ENCODE peak calls at places on chromosomes 11 and 22, in seven cellular contexts. E is lower leg skin, B is fibroblast of lung, N is HFF-Myc, T is PC-9, L is coronary artery, I is GM12865. A is an unnamed sample.

GRCh38 chr11:47552086-47552580 is 799 bp downstream of the CELF1 start:
- DNase-seq in T (peak; percentile 65), E (no peak), N (no peak), B (peak; percentile 58), L (no peak), I (peak; percentile 32), A (peak; percentile 79)

GRCh38 chr22:44721206-44721605 is 19.2 kb downstream of the PRR5 start:
- DNase-seq in I (no peak), B (no peak), L (no peak), T (no peak), N (no peak), E (no peak), A (peak; percentile 63)

GRCh38 chr22:41403532-41404318 is 22.0 kb downstream of the TEF start:
- DNase-seq in B (peak; percentile 87), N (peak; percentile 73), E (peak; percentile 83), L (peak; percentile 98), I (peak; percentile 92), T (peak; percentile 82), A (peak; percentile 94)

GRCh38 chr22:29967461-29967860 is 84.5 kb downstream of the MTMR3 start:
- DNase-seq in I (no peak), L (no peak), E (no peak), B (no peak), N (no peak), T (no peak), A (no peak)

GRCh38 chr11:76962583-76963416 is 71.4 kb upstream of the B3GNT6 start:
- DNase-seq in L (no peak), T (no peak), I (peak; percentile 59), N (no peak), B (no peak), E (no peak), A (no peak)

GRCh38 chr11:44950036-44950624 is 553 bp downstream of the TP53I11 start:
- DNase-seq in B (no peak), N (no peak), E (no peak), L (no peak), T (no peak), I (no peak), A (no peak)

GRCh38 chr22:42414565-42415298 is 17.5 kb downstream of the NFAM1 start:
- DNase-seq in I (no peak), B (no peak), L (no peak), T (no peak), N (no peak), E (no peak), A (no peak)

GRCh38 chr11:206516-207212 is 535 bp downstream of the BET1L start:
- DNase-seq in N (no peak), I (peak; percentile 43), E (peak; percentile 19), L (peak; percentile 83), T (no peak), B (no peak), A (peak; percentile 63)

GRCh38 chr11:76629853-76630599 is 40.5 kb downstream of the LRRC32 start:
- DNase-seq in N (peak; percentile 31), B (peak; percentile 58), L (no peak), E (peak; percentile 76), T (no peak), I (no peak), A (peak; percentile 66)

GRCh38 chr11:61618991-61619390 is 38.1 kb upstream of the SYT7 start:
- DNase-seq in E (no peak), T (no peak), I (no peak), B (no peak), N (no peak), L (no peak), A (no peak)

GRCh38 chr11:61617515-61617914 is 36.6 kb upstream of the SYT7 start:
- DNase-seq in N (no peak), B (no peak), I (no peak), T (no peak), L (no peak), E (no peak), A (no peak)

GRCh38 chr11:61613711-61614254 is 32.9 kb upstream of the SYT7 start:
- DNase-seq in L (no peak), T (no peak), I (no peak), E (no peak), B (no peak), N (no peak), A (no peak)

GRCh38 chr11:61619827-61620226 is 39.0 kb upstream of the SYT7 start:
- DNase-seq in I (no peak), E (no peak), B (no peak), L (no peak), N (no peak), T (no peak), A (no peak)

GRCh38 chr11:61616443-61616842 is 35.6 kb upstream of the SYT7 start:
- DNase-seq in L (no peak), B (peak; percentile 87), N (no peak), E (no peak), T (no peak), I (no peak), A (no peak)
- H3K4me3 ChIP-seq in L (no peak overlapping the region), B (peak overlapping the region; percentile 48), N (no peak overlapping the region), E (no peak overlapping the region), T (no peak overlapping the region), I (no peak overlapping the region), A (no peak overlapping the region)

GRCh38 chr11:22753401-22753800 is 76.2 kb downstream of the SVIP start:
- DNase-seq in E (no peak), N (no peak), L (no peak), T (no peak), I (no peak), B (no peak), A (no peak)
- H3K4me3 ChIP-seq in E (no peak overlapping the region), N (no peak overlapping the region), L (no peak overlapping the region), T (no peak overlapping the region), I (no peak overlapping the region), B (no peak overlapping the region), A (no peak overlapping the region)

GRCh38 chr11:78078218-78079167 is 1.2 kb downstream of the NDUFC2 start:
- DNase-seq in N (no peak), E (no peak), T (peak; percentile 54), L (no peak), B (no peak), I (peak; percentile 12), A (peak; percentile 68)

GRCh38 chr11:78079232-78080083 is at the start of gene NDUFC2:
- DNase-seq in T (peak; percentile 73), N (peak; percentile 47), B (peak; percentile 90), E (peak; percentile 63), I (peak; percentile 91), L (peak; percentile 89), A (peak; percentile 90)

GRCh38 chr11:78081583-78081982 is 1.9 kb upstream of the NDUFC2 start:
- DNase-seq in B (no peak), L (no peak), N (no peak), T (no peak), I (no peak), E (no peak), A (no peak)

GRCh38 chr11:78080818-78081495 is 1.3 kb upstream of the NDUFC2 start:
- DNase-seq in T (peak; percentile 50), N (no peak), L (no peak), E (no peak), I (no peak), B (peak; percentile 60), A (no peak)

GRCh38 chr11:78080084-78080817 is 589 bp upstream of the NDUFC2 start:
- DNase-seq in B (no peak), I (no peak), N (no peak), E (no peak), T (no peak), L (no peak), A (no peak)
- H3K4me3 ChIP-seq in B (peak overlapping the region; percentile 99), I (peak overlapping the region; percentile 81), N (peak overlapping the region; percentile 93), E (peak overlapping the region; percentile 98), T (peak overlapping the region; percentile 89), L (peak overlapping the region; percentile 84), A (peak overlapping the region; percentile 99)

GRCh38 chr11:72719144-72719543 is 33.1 kb downstream of the ARAP1 start:
- DNase-seq in E (no peak), L (no peak), N (no peak), T (no peak), B (peak; percentile 57), I (peak; percentile 59), A (no peak)
- H3K4me3 ChIP-seq in E (no peak overlapping the region), L (peak overlapping the region; percentile 82), N (no peak overlapping the region), T (no peak overlapping the region), B (no peak overlapping the region), I (no peak overlapping the region), A (no peak overlapping the region)

A was measured in Karpas-422.